ENCODE peak calls at places on chromosomes 16 and 17, in nine cellular contexts. F is kidney; U is cardiac fibroblast; M is mucosa of gallbladder; R is NCI-H1092; Y is T follicular helper cell; Q is stimulated activated CD8-positive, alpha-beta memory T cell treated with anti-CD3 and anti-CD28 coated beads, Interleukin-7, amount 100 ng/mL, for 1 hour; S is effector memory CD4-positive, alpha-beta T cell; D is cardiac muscle cell. J is an unnamed sample.

GRCh38 chr16:674968-675883 is at the start of gene RHBDL1:
- DNase-seq in F (no peak), U (peak; percentile 34), M (no peak), R (no peak), Y (no peak), Q (no peak), S (no peak), D (no peak), J (no peak)

GRCh38 chr16:65120811-65121721 is 797 bp downstream of the CDH11 start:
- DNase-seq in F (peak; percentile 73), U (no peak), M (peak; percentile 10), R (no peak), Y (no peak), Q (no peak), S (no peak), D (peak; percentile 60), J (no peak)

GRCh38 chr17:67506966-67507365 is 129.9 kb downstream of the PITPNC1 start:
- DNase-seq in F (no peak), U (no peak), M (no peak), R (no peak), Y (no peak), Q (no peak), S (no peak), D (no peak), J (no peak)

GRCh38 chr16:70453891-70454220 is 539 bp upstream of the FCSK start:
- DNase-seq in F (no peak), U (no peak), M (no peak), R (no peak), Y (no peak), Q (no peak), S (no peak), D (no peak), J (no peak)

GRCh38 chr17:64682261-64683181 is 20.4 kb upstream of the SMURF2 start:
- DNase-seq in F (no peak), U (peak; percentile 11), M (no peak), R (no peak), Y (no peak), Q (no peak), S (no peak), D (no peak), J (no peak)

GRCh38 chr17:61009619-61010018 is 332.0 kb downstream of the BCAS3 start:
- DNase-seq in F (no peak), U (peak; percentile 34), M (no peak), R (no peak), Y (no peak), Q (no peak), S (no peak), D (peak; percentile 70), J (no peak)

GRCh38 chr16:86631441-86631840 is 53.1 kb downstream of the FOXL1 start:
- DNase-seq in F (no peak), U (no peak), M (peak; percentile 62), R (no peak), Y (no peak), Q (no peak), S (no peak), D (no peak), J (no peak)

GRCh38 chr17:7029659-7030058 is 6.2 kb upstream of the SLC16A13 start:
- DNase-seq in F (no peak), U (no peak), M (no peak), R (no peak), Y (peak; percentile 37), Q (no peak), S (no peak), D (no peak), J (no peak)

GRCh38 chr16:4494746-4495490 is 18.7 kb downstream of the HMOX2 start:
- DNase-seq in F (no peak), U (peak; percentile 62), M (no peak), R (no peak), Y (no peak), Q (no peak), S (no peak), D (no peak), J (no peak)